ENCODE peak calls at places on chromosomes 16 and 17, in nine cellular contexts. F, O, R, X, U, Y, Z, S and E are unnamed samples.
A peak's percentile ranks its signal among the peaks of the same experiment; 100 is the strongest.

GRCh38 chr17:30548189-30548588 is 71.0 kb downstream of the GOSR1 start:
- DNase-seq in F (no peak), O (no peak), Y (no peak), Z (no peak), X (no peak), S (no peak), U (no peak), R (no peak), E (no peak)

GRCh38 chr16:87465306-87465705 is 27.5 kb downstream of the ZCCHC14 start:
- DNase-seq in F (no peak), Z (peak; percentile 18), R (peak; percentile 85), O (peak; percentile 74), U (peak; percentile 79), X (no peak), S (peak; percentile 74), Y (peak; percentile 63), E (peak; percentile 6)

GRCh38 chr16:89094252-89094901 is 725 bp downstream of the ACSF3 start:
- DNase-seq in U (no peak), Y (no peak), Z (no peak), F (no peak), S (peak; percentile 3), R (no peak), X (no peak), O (no peak), E (peak; percentile 32)

GRCh38 chr17:82241926-82242697 is 13.3 kb downstream of the SLC16A3 start:
- DNase-seq in X (no peak), R (no peak), Z (no peak), O (no peak), U (no peak), S (no peak), Y (no peak), F (no peak), E (no peak)

GRCh38 chr16:87543436-87544191 is 50.8 kb upstream of the ZCCHC14 start:
- DNase-seq in Y (no peak), S (no peak), F (no peak), Z (no peak), X (no peak), R (no peak), U (no peak), O (no peak), E (no peak)

GRCh38 chr16:85459529-85460251 is 153.4 kb upstream of the GSE1 start:
- DNase-seq in X (no peak), F (no peak), O (no peak), Z (no peak), R (no peak), U (no peak), S (no peak), Y (no peak), E (no peak)

GRCh38 chr16:84554627-84555328 is 50.3 kb upstream of the MEAK7 start:
- DNase-seq in U (no peak), R (no peak), O (no peak), Z (no peak), Y (no peak), X (no peak), S (no peak), F (no peak), E (no peak)

GRCh38 chr17:48153711-48154642 is 46.4 kb downstream of the SNX11 start:
- DNase-seq in Z (peak; percentile 86), U (no peak), Y (peak; percentile 14), X (peak; percentile 22), O (peak; percentile 14), F (peak; percentile 38), R (peak; percentile 63), S (no peak), E (peak; percentile 89)

GRCh38 chr16:85554791-85555548 is 58.2 kb upstream of the GSE1 start:
- DNase-seq in R (peak; percentile 70), X (no peak), U (no peak), O (no peak), F (peak; percentile 61), S (peak; percentile 50), Y (peak; percentile 38), Z (no peak), E (peak; percentile 63)

GRCh38 chr16:66459878-66460277 is 32.8 kb downstream of the BEAN1 start:
- DNase-seq in Z (peak; percentile 44), R (no peak), U (no peak), O (no peak), Y (no peak), S (peak; percentile 9), X (no peak), F (no peak), E (no peak)